ENCODE peak calls at places on chromosomes 3 and 15, in four cellular contexts. One of them, this sample, is unnamed.

GRCh38 chr15:101159096-101159935 is 92.5 kb downstream of the CHSY1 start:
- DNase-seq in stimulated activated CD4-positive, alpha-beta T cell treated with anti-CD3 and anti-CD28 coated beads, Interleukin-1b, Interleukin-23, amount 100 ng/mL, for 24 hours: peak; percentile 8
- DNase-seq in endothelial cell: no peak
- DNase-seq in NCI-H82: no peak
- DNase-seq in this sample: no peak

GRCh38 chr3:414063-414462 is 217.5 kb downstream of the CHL1 start:
- DNase-seq in stimulated activated CD4-positive, alpha-beta T cell treated with anti-CD3 and anti-CD28 coated beads, Interleukin-1b, Interleukin-23, amount 100 ng/mL, for 24 hours: no peak
- DNase-seq in endothelial cell: no peak
- DNase-seq in NCI-H82: peak; percentile 54
- DNase-seq in this sample: no peak

GRCh38 chr3:100216713-100217112 is 44.1 kb upstream of the TBC1D23 start:
- DNase-seq in stimulated activated CD4-positive, alpha-beta T cell treated with anti-CD3 and anti-CD28 coated beads, Interleukin-1b, Interleukin-23, amount 100 ng/mL, for 24 hours: no peak
- DNase-seq in endothelial cell: no peak
- DNase-seq in NCI-H82: no peak
- DNase-seq in this sample: no peak

GRCh38 chr15:57436166-57436565 is 59.9 kb downstream of the CGNL1 start:
- DNase-seq in stimulated activated CD4-positive, alpha-beta T cell treated with anti-CD3 and anti-CD28 coated beads, Interleukin-1b, Interleukin-23, amount 100 ng/mL, for 24 hours: no peak
- DNase-seq in endothelial cell: no peak
- DNase-seq in NCI-H82: peak; percentile 94
- DNase-seq in this sample: no peak

GRCh38 chr3:34247401-34247800 is 449.0 kb downstream of the PDCD6IP start:
- DNase-seq in stimulated activated CD4-positive, alpha-beta T cell treated with anti-CD3 and anti-CD28 coated beads, Interleukin-1b, Interleukin-23, amount 100 ng/mL, for 24 hours: no peak
- DNase-seq in endothelial cell: no peak
- DNase-seq in NCI-H82: no peak
- DNase-seq in this sample: no peak

GRCh38 chr3:130820976-130821375 is 72.9 kb upstream of the ATP2C1 start:
- DNase-seq in stimulated activated CD4-positive, alpha-beta T cell treated with anti-CD3 and anti-CD28 coated beads, Interleukin-1b, Interleukin-23, amount 100 ng/mL, for 24 hours: no peak
- DNase-seq in endothelial cell: no peak
- DNase-seq in NCI-H82: no peak
- DNase-seq in this sample: no peak

GRCh38 chr3:42701371-42702065 is 1.1 kb downstream of the HHATL start:
- DNase-seq in stimulated activated CD4-positive, alpha-beta T cell treated with anti-CD3 and anti-CD28 coated beads, Interleukin-1b, Interleukin-23, amount 100 ng/mL, for 24 hours: peak; percentile 17
- DNase-seq in endothelial cell: peak; percentile 75
- DNase-seq in NCI-H82: no peak
- DNase-seq in this sample: no peak

GRCh38 chr15:77720617-77721016 is 87.9 kb upstream of the LINGO1 start:
- DNase-seq in stimulated activated CD4-positive, alpha-beta T cell treated with anti-CD3 and anti-CD28 coated beads, Interleukin-1b, Interleukin-23, amount 100 ng/mL, for 24 hours: no peak
- DNase-seq in endothelial cell: no peak
- DNase-seq in NCI-H82: peak; percentile 60
- DNase-seq in this sample: peak; percentile 51

GRCh38 chr3:81462921-81463320 is 298.5 kb downstream of the GBE1 start:
- DNase-seq in stimulated activated CD4-positive, alpha-beta T cell treated with anti-CD3 and anti-CD28 coated beads, Interleukin-1b, Interleukin-23, amount 100 ng/mL, for 24 hours: no peak
- DNase-seq in endothelial cell: no peak
- DNase-seq in NCI-H82: no peak
- DNase-seq in this sample: peak; percentile 52

GRCh38 chr15:33135355-33135781 is 59.1 kb downstream of the FMN1 start:
- DNase-seq in stimulated activated CD4-positive, alpha-beta T cell treated with anti-CD3 and anti-CD28 coated beads, Interleukin-1b, Interleukin-23, amount 100 ng/mL, for 24 hours: no peak
- DNase-seq in endothelial cell: no peak
- DNase-seq in NCI-H82: no peak
- DNase-seq in this sample: no peak

This sample was measured in BE2C.